ENCODE peak calls at places on chromosomes 2 and 18, in six cellular contexts. One of them, this sample, is unnamed.

GRCh38 chr2:51013060-51013746 is 18.7 kb downstream of the NRXN1 start:
- DNase-seq in left lung: no peak
- DNase-seq in spleen: no peak
- DNase-seq in body of pancreas: peak; percentile 81
- DNase-seq in heart right ventricle: no peak
- DNase-seq in GM23338: peak; percentile 81
- DNase-seq in this sample: peak; percentile 32

GRCh38 chr2:186980787-186981550 is 132.0 kb upstream of the ZSWIM2 start:
- DNase-seq in body of pancreas: no peak
- DNase-seq in GM23338: no peak
- DNase-seq in left lung: no peak
- DNase-seq in spleen: no peak
- DNase-seq in heart right ventricle: no peak
- DNase-seq in this sample: no peak

GRCh38 chr2:46435353-46435752 is 44.0 kb upstream of the TMEM247 start:
- DNase-seq in heart right ventricle: no peak
- DNase-seq in left lung: no peak
- DNase-seq in body of pancreas: no peak
- DNase-seq in spleen: no peak
- DNase-seq in GM23338: no peak
- DNase-seq in this sample: no peak

GRCh38 chr2:68466361-68466777 is 725 bp downstream of the FBXO48 start:
- DNase-seq in left lung: no peak
- DNase-seq in GM23338: no peak
- DNase-seq in body of pancreas: peak; percentile 21
- DNase-seq in spleen: no peak
- DNase-seq in heart right ventricle: no peak
- DNase-seq in this sample: no peak

GRCh38 chr2:124877065-124877671 is 852.1 kb downstream of the CNTNAP5 start:
- DNase-seq in GM23338: no peak
- DNase-seq in left lung: no peak
- DNase-seq in spleen: no peak
- DNase-seq in heart right ventricle: no peak
- DNase-seq in body of pancreas: no peak
- DNase-seq in this sample: no peak

GRCh38 chr2:96702098-96702785 is 37.6 kb downstream of the LMAN2L start:
- DNase-seq in spleen: no peak
- DNase-seq in body of pancreas: no peak
- DNase-seq in left lung: no peak
- DNase-seq in heart right ventricle: no peak
- DNase-seq in GM23338: no peak
- DNase-seq in this sample: no peak

GRCh38 chr2:97911922-97912575 is 83.7 kb downstream of the TMEM131 start:
- DNase-seq in left lung: no peak
- DNase-seq in GM23338: no peak
- DNase-seq in heart right ventricle: no peak
- DNase-seq in spleen: no peak
- DNase-seq in body of pancreas: no peak
- DNase-seq in this sample: no peak

GRCh38 chr2:181642071-181642470 is 14.8 kb downstream of the CERKL start:
- DNase-seq in GM23338: no peak
- DNase-seq in left lung: no peak
- DNase-seq in spleen: no peak
- DNase-seq in body of pancreas: no peak
- DNase-seq in heart right ventricle: no peak
- DNase-seq in this sample: no peak

GRCh38 chr2:71187589-71187988 is 39.3 kb downstream of the PAIP2B start:
- DNase-seq in GM23338: no peak
- DNase-seq in body of pancreas: no peak
- DNase-seq in left lung: no peak
- DNase-seq in spleen: no peak
- DNase-seq in heart right ventricle: no peak
- DNase-seq in this sample: no peak

GRCh38 chr2:53744395-53745065 is 23.1 kb upstream of the CHAC2 start:
- DNase-seq in spleen: no peak
- DNase-seq in body of pancreas: no peak
- DNase-seq in left lung: no peak
- DNase-seq in heart right ventricle: no peak
- DNase-seq in GM23338: no peak
- DNase-seq in this sample: no peak

GRCh38 chr2:74886811-74887210 is 52.9 kb downstream of the HK2 start:
- DNase-seq in spleen: no peak
- DNase-seq in body of pancreas: no peak
- DNase-seq in left lung: no peak
- DNase-seq in GM23338: no peak
- DNase-seq in heart right ventricle: no peak
- DNase-seq in this sample: no peak

GRCh38 chr2:119184512-119184911 is 26.0 kb upstream of the C1QL2 start:
- DNase-seq in left lung: no peak
- DNase-seq in heart right ventricle: no peak
- DNase-seq in GM23338: no peak
- DNase-seq in spleen: no peak
- DNase-seq in body of pancreas: no peak
- DNase-seq in this sample: no peak

GRCh38 chr2:157895531-157895930 is 19.4 kb upstream of the ACVR1 start:
- DNase-seq in heart right ventricle: no peak
- DNase-seq in spleen: no peak
- DNase-seq in GM23338: no peak
- DNase-seq in left lung: no peak
- DNase-seq in body of pancreas: no peak
- DNase-seq in this sample: no peak

GRCh38 chr2:56208380-56208779 is 24.6 kb downstream of the CCDC85A start:
- DNase-seq in GM23338: no peak
- DNase-seq in left lung: no peak
- DNase-seq in heart right ventricle: no peak
- DNase-seq in spleen: no peak
- DNase-seq in body of pancreas: no peak
- DNase-seq in this sample: no peak

GRCh38 chr18:7871560-7872456 is 304.7 kb downstream of the PTPRM start:
- DNase-seq in body of pancreas: no peak
- DNase-seq in heart right ventricle: no peak
- DNase-seq in spleen: no peak
- DNase-seq in left lung: no peak
- DNase-seq in GM23338: no peak
- DNase-seq in this sample: no peak

GRCh38 chr2:226600184-226600583 is 199.4 kb downstream of the IRS1 start:
- DNase-seq in body of pancreas: no peak
- DNase-seq in spleen: no peak
- DNase-seq in GM23338: peak; percentile 55
- DNase-seq in heart right ventricle: no peak
- DNase-seq in left lung: no peak
- DNase-seq in this sample: no peak

GRCh38 chr18:48992791-48993555 is 42.2 kb upstream of the SMAD7 start:
- DNase-seq in heart right ventricle: no peak
- DNase-seq in body of pancreas: peak; percentile 68
- DNase-seq in GM23338: no peak
- DNase-seq in left lung: no peak
- DNase-seq in spleen: peak; percentile 84
- DNase-seq in this sample: no peak

GRCh38 chr2:224220581-224221255 is 181.2 kb downstream of the FAM124B start:
- DNase-seq in left lung: no peak
- DNase-seq in spleen: no peak
- DNase-seq in heart right ventricle: no peak
- DNase-seq in body of pancreas: no peak
- DNase-seq in GM23338: no peak
- DNase-seq in this sample: no peak

GRCh38 chr2:25983735-25984134 is 1.4 kb upstream of the KIF3C start:
- DNase-seq in body of pancreas: no peak
- DNase-seq in left lung: no peak
- DNase-seq in spleen: peak; percentile 6
- DNase-seq in GM23338: no peak
- DNase-seq in heart right ventricle: no peak
- DNase-seq in this sample: no peak

GRCh38 chr2:25981596-25982272 is 563 bp downstream of the KIF3C start:
- DNase-seq in spleen: peak; percentile 87
- DNase-seq in GM23338: peak; percentile 51
- DNase-seq in heart right ventricle: peak; percentile 26
- DNase-seq in body of pancreas: no peak
- DNase-seq in left lung: peak; percentile 83
- DNase-seq in this sample: no peak

GRCh38 chr2:25982273-25982967 is at the start of gene KIF3C:
- DNase-seq in GM23338: peak; percentile 97
- DNase-seq in spleen: peak; percentile 93
- DNase-seq in body of pancreas: peak; percentile 70
- DNase-seq in left lung: peak; percentile 95
- DNase-seq in heart right ventricle: peak; percentile 70
- DNase-seq in this sample: peak; percentile 90

GRCh38 chr2:25980951-25981350 is 1.3 kb downstream of the KIF3C start:
- DNase-seq in body of pancreas: no peak
- DNase-seq in heart right ventricle: no peak
- DNase-seq in spleen: no peak
- DNase-seq in GM23338: no peak
- DNase-seq in left lung: no peak
- DNase-seq in this sample: no peak

GRCh38 chr2:25982968-25983280 is 627 bp upstream of the KIF3C start:
- DNase-seq in left lung: no peak
- DNase-seq in heart right ventricle: no peak
- DNase-seq in body of pancreas: no peak
- DNase-seq in spleen: no peak
- DNase-seq in GM23338: no peak
- DNase-seq in this sample: no peak
- H3K4me3 ChIP-seq in left lung: peak overlapping the region; percentile 71
- H3K4me3 ChIP-seq in heart right ventricle: peak overlapping the region; percentile 79
- H3K4me3 ChIP-seq in body of pancreas: peak overlapping the region; percentile 79
- H3K4me3 ChIP-seq in spleen: peak overlapping the region; percentile 84
- H3K4me3 ChIP-seq in GM23338: peak overlapping the region; percentile 96
- H3K4me3 ChIP-seq in this sample: peak overlapping the region; percentile 91

GRCh38 chr2:153476491-153477095 is 2.0 kb downstream of the RPRM start:
- DNase-seq in GM23338: peak; percentile 36
- DNase-seq in left lung: peak; percentile 30
- DNase-seq in spleen: no peak
- DNase-seq in heart right ventricle: no peak
- DNase-seq in body of pancreas: no peak
- DNase-seq in this sample: no peak

GRCh38 chr2:153477641-153478288 is 797 bp downstream of the RPRM start:
- DNase-seq in left lung: peak; percentile 58
- DNase-seq in spleen: no peak
- DNase-seq in body of pancreas: no peak
- DNase-seq in GM23338: peak; percentile 62
- DNase-seq in heart right ventricle: peak; percentile 6
- DNase-seq in this sample: no peak

GRCh38 chr2:153477096-153477555 is 1.4 kb downstream of the RPRM start:
- DNase-seq in spleen: no peak
- DNase-seq in heart right ventricle: peak; percentile 12
- DNase-seq in body of pancreas: no peak
- DNase-seq in left lung: peak; percentile 49
- DNase-seq in GM23338: peak; percentile 39
- DNase-seq in this sample: no peak

GRCh38 chr2:153478289-153479261 is at the start of gene RPRM:
- DNase-seq in left lung: peak; percentile 92
- DNase-seq in GM23338: peak; percentile 67
- DNase-seq in spleen: peak; percentile 90
- DNase-seq in body of pancreas: peak; percentile 74
- DNase-seq in heart right ventricle: peak; percentile 73
- DNase-seq in this sample: peak; percentile 72

DNA sequence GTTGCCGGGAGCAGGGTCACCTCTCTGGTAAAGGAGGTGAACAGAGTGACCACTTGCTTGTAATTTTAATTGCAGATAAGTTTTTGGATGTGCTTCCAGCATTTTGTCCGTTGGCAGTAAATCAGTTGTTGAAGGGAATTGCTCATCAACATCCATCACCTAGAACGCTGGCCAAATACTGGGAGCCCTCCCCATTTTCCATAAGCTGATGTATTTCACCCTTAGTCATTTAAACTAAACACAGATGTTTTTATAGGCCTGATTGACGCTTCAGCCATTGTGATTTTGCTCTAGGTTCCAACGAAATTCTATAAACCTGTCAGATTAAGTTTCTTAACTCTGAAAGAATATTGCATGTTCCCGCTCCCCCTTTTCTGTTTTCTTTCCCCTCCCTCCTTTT is 965 bp upstream of the RPRM start:
- DNase-seq in spleen: no peak
- DNase-seq in GM23338: no peak
- DNase-seq in body of pancreas: no peak
- DNase-seq in left lung: no peak
- DNase-seq in heart right ventricle: no peak
- DNase-seq in this sample: no peak
- H3K27me3 ChIP-seq in spleen: no peaks in the 10 kb centered on the region
- H3K27me3 ChIP-seq in GM23338: peaks cover 15% of the 10 kb centered on the region
- H3K27me3 ChIP-seq in body of pancreas: peaks cover 16% of the 10 kb centered on the region
- H3K27me3 ChIP-seq in left lung: peaks cover 88% of the 10 kb centered on the region
- H3K27me3 ChIP-seq in heart right ventricle: peaks cover 98% of the 10 kb centered on the region
- H3K27me3 ChIP-seq in this sample: peaks cover 5% of the 10 kb centered on the region

DNA sequence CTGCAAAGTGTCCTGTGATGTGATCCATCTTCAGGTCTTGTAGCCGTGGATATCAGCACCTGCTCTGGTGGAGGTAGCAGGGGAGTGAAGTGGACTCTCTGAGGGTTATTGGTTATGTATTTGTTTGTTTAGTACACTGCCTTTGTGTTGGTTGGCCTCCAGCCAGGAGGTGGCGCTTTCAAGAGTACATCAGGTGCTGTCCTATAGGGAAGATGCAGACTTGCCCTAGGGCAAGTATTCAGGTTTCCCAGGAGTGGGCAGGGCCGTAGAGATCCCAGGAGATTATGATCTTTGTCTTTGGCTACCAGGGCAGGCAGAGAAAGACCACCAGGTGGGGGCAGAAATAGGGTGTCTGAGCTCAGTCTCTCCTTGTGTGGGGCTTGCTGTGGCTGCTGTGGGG is 411.8 kb downstream of the SOX11 start:
- DNase-seq in spleen: no peak
- DNase-seq in heart right ventricle: no peak
- DNase-seq in left lung: no peak
- DNase-seq in GM23338: peak; percentile 37
- DNase-seq in body of pancreas: peak; percentile 22
- DNase-seq in this sample: no peak
- TF ChIP-seq CTCF in spleen: no peak
- TF ChIP-seq CTCF in heart right ventricle: no peak
- TF ChIP-seq CTCF in left lung: no peak
- TF ChIP-seq CTCF in GM23338: peak; percentile 39
- TF ChIP-seq CTCF in body of pancreas: no peak
- TF ChIP-seq CTCF in this sample: no peak

DNA sequence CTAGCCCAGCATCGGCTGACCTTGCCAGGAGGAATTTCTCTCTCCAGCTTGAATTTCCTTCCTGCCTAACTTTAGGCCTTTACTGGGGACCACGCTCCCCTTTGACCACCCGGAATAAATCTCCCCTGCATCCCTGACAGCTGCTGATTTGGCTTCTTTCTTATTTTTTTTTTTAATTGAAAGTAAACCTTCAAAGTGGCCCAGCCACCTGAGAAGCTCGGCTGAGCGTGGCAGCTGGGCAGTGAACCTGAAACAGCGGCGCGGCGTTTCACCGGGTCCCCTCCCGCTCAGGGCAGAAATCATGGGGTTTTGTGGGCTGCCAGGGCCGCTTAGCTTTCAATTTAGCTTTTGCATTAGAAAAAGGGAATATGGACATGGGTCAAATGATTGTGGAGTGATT is 32.0 kb downstream of the HRH4 start:
- DNase-seq in spleen: peak; percentile 78
- DNase-seq in left lung: no peak
- DNase-seq in heart right ventricle: no peak
- DNase-seq in GM23338: peak; percentile 14
- DNase-seq in body of pancreas: no peak
- DNase-seq in this sample: no peak
- H3K4me3 ChIP-seq in spleen: peak overlapping the region; percentile 4
- H3K4me3 ChIP-seq in left lung: no peak overlapping the region
- H3K4me3 ChIP-seq in heart right ventricle: no peak overlapping the region
- H3K4me3 ChIP-seq in GM23338: no peak overlapping the region
- H3K4me3 ChIP-seq in body of pancreas: no peak overlapping the region
- H3K4me3 ChIP-seq in this sample: no peak overlapping the region

GRCh38 chr18:13555192-13555591 is 171.2 kb downstream of the FAM210A start:
- DNase-seq in left lung: no peak
- DNase-seq in GM23338: no peak
- DNase-seq in heart right ventricle: no peak
- DNase-seq in body of pancreas: no peak
- DNase-seq in spleen: no peak
- DNase-seq in this sample: no peak
- H3K27me3 ChIP-seq in left lung: no peaks in the 10 kb centered on the region
- H3K27me3 ChIP-seq in GM23338: no peaks in the 10 kb centered on the region
- H3K27me3 ChIP-seq in heart right ventricle: no peaks in the 10 kb centered on the region
- H3K27me3 ChIP-seq in body of pancreas: no peaks in the 10 kb centered on the region
- H3K27me3 ChIP-seq in spleen: no peaks in the 10 kb centered on the region
- H3K27me3 ChIP-seq in this sample: no peaks in the 10 kb centered on the region